ENCODE peak calls at places on chromosomes 12 and 14, in eight cellular contexts. F is colonic mucosa; H is ovary; X is endothelial cell of umbilical vein; A is CD8-positive, alpha-beta T cell; L is transverse colon; V is psoas muscle; Q is lung. P is an unnamed sample.

GRCh38 chr14:66249544-66249943 is 236.6 kb upstream of the CCDC196 start:
- DNase-seq in L (no peak), H (no peak), A (no peak), Q (no peak), V (no peak), F (no peak), X (no peak), P (no peak)

GRCh38 chr12:108973753-108974152 is 47.1 kb downstream of the SVOP start:
- DNase-seq in F (no peak), A (no peak), V (no peak), Q (no peak), X (no peak), H (no peak), L (no peak), P (no peak)

GRCh38 chr14:105168979-105169507 is 467 bp upstream of the JAG2 start:
- DNase-seq in X (peak; percentile 81), F (no peak), A (no peak), Q (no peak), H (no peak), L (no peak), V (no peak), P (no peak)

GRCh38 chr12:23707270-23707669 is 242.2 kb downstream of the SOX5 start:
- DNase-seq in X (no peak), F (no peak), Q (no peak), V (no peak), L (no peak), H (no peak), A (no peak), P (no peak)

GRCh38 chr12:104519190-104519857 is 62.6 kb downstream of the CHST11 start:
- DNase-seq in H (no peak), Q (no peak), V (no peak), L (no peak), F (no peak), A (peak; percentile 28), X (peak; percentile 21), P (no peak)

GRCh38 chr12:120134307-120134980 is 17.9 kb upstream of the RAB35 start:
- DNase-seq in L (no peak), Q (no peak), V (no peak), H (no peak), F (no peak), X (no peak), A (no peak), P (peak; percentile 37)

GRCh38 chr12:67797316-67797741 is 148.8 kb downstream of the DYRK2 start:
- DNase-seq in H (no peak), L (no peak), V (peak; percentile 67), X (no peak), A (no peak), Q (no peak), F (no peak), P (no peak)

GRCh38 chr12:132741620-132742019 is 20.0 kb downstream of the ANKLE2 start:
- DNase-seq in X (no peak), Q (no peak), H (no peak), L (no peak), A (no peak), V (no peak), F (no peak), P (no peak)

GRCh38 chr14:65850429-65851145 is 438.1 kb downstream of the FUT8 start:
- DNase-seq in Q (no peak), A (no peak), F (no peak), X (no peak), V (no peak), L (peak; percentile 14), H (no peak), P (no peak)

GRCh38 chr12:64627781-64628180 is 17.5 kb downstream of the RASSF3 start:
- DNase-seq in A (no peak), V (no peak), Q (no peak), X (peak; percentile 34), H (no peak), L (no peak), F (no peak), P (no peak)

GRCh38 chr14:104119700-104120251 is 18.6 kb upstream of the KIF26A start:
- DNase-seq in A (no peak), V (no peak), H (peak; percentile 16), Q (no peak), L (peak; percentile 4), F (peak; percentile 12), X (no peak), P (peak; percentile 40)
- H3K27me3 ChIP-seq in A (peaks cover 3% of the 10 kb centered on the region), V (peaks cover 71% of the 10 kb centered on the region), H (peaks cover 8% of the 10 kb centered on the region), Q (peaks cover 5% of the 10 kb centered on the region), L (peaks cover 44% of the 10 kb centered on the region), F (peaks cover 9% of the 10 kb centered on the region), X (peaks cover 28% of the 10 kb centered on the region), P (no peaks in the 10 kb centered on the region)

GRCh38 chr12:113196996-113197395 is 11.5 kb downstream of the RITA1 start:
- DNase-seq in A (no peak), L (peak; percentile 76), V (peak; percentile 73), X (peak; percentile 82), H (peak; percentile 70), F (peak; percentile 79), Q (peak; percentile 68), P (peak; percentile 52)

GRCh38 chr12:113197518-113198077 is 12.1 kb downstream of the RITA1 start:
- DNase-seq in Q (no peak), H (no peak), L (no peak), F (no peak), X (no peak), A (no peak), V (peak; percentile 12), P (no peak)

GRCh38 chr12:113196582-113196981 is 11.1 kb downstream of the RITA1 start:
- DNase-seq in A (no peak), V (peak; percentile 44), H (no peak), Q (no peak), F (no peak), X (no peak), L (no peak), P (no peak)

GRCh38 chr12:113195598-113195997 is 10.1 kb downstream of the RITA1 start:
- DNase-seq in Q (no peak), V (no peak), L (no peak), H (no peak), X (no peak), A (no peak), F (no peak), P (no peak)

GRCh38 chr12:113194971-113195391 is 9.5 kb downstream of the RITA1 start:
- DNase-seq in A (no peak), Q (no peak), V (no peak), X (no peak), L (no peak), H (no peak), F (no peak), P (no peak)
- TF ChIP-seq CTCF in A (no peak), Q (no peak), V (no peak), X (no peak), L (no peak), H (no peak), F (no peak), P (no peak)

GRCh38 chr14:88960528-88960927 is 136.1 kb downstream of the TTC8 start:
- DNase-seq in F (peak; percentile 27), Q (no peak), X (no peak), H (no peak), L (no peak), V (no peak), A (no peak), P (no peak)

GRCh38 chr14:88961214-88961613 is 136.8 kb downstream of the TTC8 start:
- DNase-seq in X (no peak), A (no peak), Q (no peak), F (peak; percentile 46), H (no peak), V (no peak), L (peak; percentile 21), P (no peak)

GRCh38 chr14:88967299-88967698 is 142.8 kb downstream of the TTC8 start:
- DNase-seq in L (no peak), F (no peak), Q (no peak), A (no peak), H (no peak), V (no peak), X (no peak), P (no peak)

GRCh38 chr14:88962356-88962755 is 137.9 kb downstream of the TTC8 start:
- DNase-seq in A (no peak), F (no peak), Q (no peak), H (no peak), V (no peak), X (no peak), L (no peak), P (no peak)
- H3K9me3 ChIP-seq in A (no peaks in the 10 kb centered on the region), F (no peaks in the 10 kb centered on the region), Q (no peaks in the 10 kb centered on the region), H (no peaks in the 10 kb centered on the region), V (no peaks in the 10 kb centered on the region), X (no peaks in the 10 kb centered on the region), L (no peaks in the 10 kb centered on the region), P (no peaks in the 10 kb centered on the region)

DNA sequence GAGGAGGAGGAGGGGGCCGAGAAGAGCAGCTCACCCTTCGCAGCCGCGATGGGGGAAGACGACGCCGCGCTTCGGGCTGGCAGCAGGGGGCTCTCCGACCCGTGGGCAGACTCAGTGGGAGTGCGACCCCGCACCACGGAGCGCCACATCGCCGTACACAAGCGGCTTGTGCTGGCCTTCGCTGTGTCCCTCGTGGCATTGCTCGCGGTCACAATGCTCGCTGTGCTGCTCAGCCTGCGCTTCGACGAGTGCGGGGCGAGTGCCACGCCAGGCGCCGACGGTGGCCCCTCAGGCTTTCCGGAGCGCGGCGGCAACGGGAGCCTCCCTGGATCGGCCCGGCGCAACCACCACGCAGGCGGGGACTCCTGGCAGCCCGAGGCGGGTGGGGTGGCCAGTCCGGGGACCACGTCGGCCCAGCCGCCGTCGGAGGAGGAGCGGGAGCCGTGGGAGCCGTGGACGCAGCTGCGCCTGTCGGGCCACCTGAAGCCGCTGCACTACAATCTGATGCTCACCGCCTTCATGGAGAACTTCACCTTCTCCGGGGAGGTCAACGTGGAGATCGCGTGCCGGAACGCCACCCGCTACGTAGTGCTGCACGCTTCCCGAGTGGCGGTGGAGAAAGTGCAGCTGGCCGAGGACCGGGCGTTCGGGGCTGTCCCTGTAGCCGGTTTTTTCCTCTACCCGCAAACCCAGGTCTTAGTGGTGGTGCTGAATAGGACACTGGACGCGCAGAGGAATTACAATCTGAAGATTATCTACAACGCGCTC is 745 bp downstream of the TRHDE start:
- DNase-seq in X (no peak), F (peak; percentile 14), V (peak; percentile 60), L (no peak), A (no peak), Q (no peak), H (peak; percentile 53), P (peak; percentile 51)
- H3K27me3 ChIP-seq in X (peaks cover 49% of the 10 kb centered on the region), F (peaks cover 34% of the 10 kb centered on the region), V (peaks cover 50% of the 10 kb centered on the region), L (peaks cover 87% of the 10 kb centered on the region), A (peaks cover 4% of the 10 kb centered on the region), Q (peaks cover 5% of the 10 kb centered on the region), H (no peaks in the 10 kb centered on the region), P (no peaks in the 10 kb centered on the region)

P was measured in right lobe of liver.